ENCODE peak calls at places on chromosomes 12 and 14, in five cellular contexts. H is NK-92 treated with Interleukin-12 subunit alpha and Interleukin-12 subunit beta, amount 100 ng/mL, for 24 hours; S is posterior cingulate gyrus; D is NAMALWA; P is hippocampal formation. G is an unnamed sample.

GRCh38 chr12:78002878-78003277 is 172.2 kb downstream of the NAV3 start:
- DNase-seq in D (peak; percentile 14), P (no peak), S (no peak), H (no peak), G (peak; percentile 61)

GRCh38 chr14:94101748-94102147 is 8.8 kb upstream of the IFI27 start:
- DNase-seq in P (no peak), S (peak; percentile 55), H (no peak), D (no peak), G (no peak)

GRCh38 chr12:121925361-121925725 is 7.0 kb downstream of the CFAP251 start:
- DNase-seq in S (no peak), P (no peak), H (no peak), D (no peak), G (no peak)

GRCh38 chr12:130124106-130124505 is 38.2 kb upstream of the FZD10 start:
- DNase-seq in P (no peak), H (no peak), D (no peak), S (no peak), G (no peak)

GRCh38 chr12:108806350-108806749 is 51.0 kb downstream of the SSH1 start:
- DNase-seq in H (no peak), S (no peak), P (no peak), D (no peak), G (no peak)

GRCh38 chr14:36751920-36752319 is 90.3 kb downstream of the PAX9 start:
- DNase-seq in S (no peak), P (no peak), D (no peak), H (no peak), G (no peak)

GRCh38 chr12:130196827-130197226 is 34.6 kb downstream of the FZD10 start:
- DNase-seq in H (no peak), P (no peak), D (no peak), S (no peak), G (no peak)

GRCh38 chr12:49288412-49288853 is 6.5 kb upstream of the PRPH start:
- DNase-seq in D (peak; percentile 81), S (peak; percentile 79), P (peak; percentile 8), H (no peak), G (peak; percentile 73)

GRCh38 chr12:89468648-89469326 is 55.8 kb downstream of the GALNT4 start:
- DNase-seq in H (no peak), S (no peak), P (no peak), D (no peak), G (no peak)

GRCh38 chr14:101780887-101781239 is 19.4 kb downstream of the PPP2R5C start:
- DNase-seq in S (peak; percentile 77), D (no peak), P (no peak), H (no peak), G (no peak)

GRCh38 chr14:93957751-93958566 is 18.4 kb downstream of the ASB2 start:
- DNase-seq in D (no peak), P (no peak), H (peak; percentile 72), S (peak; percentile 18), G (peak; percentile 44)